ENCODE peak calls at places on chromosomes 6 and 20, in ten cellular contexts. L is NCI-H2081; T is effector memory CD8-positive, alpha-beta T cell; M is fibroblast of the conjunctiva; J is stimulated activated CD4-positive, alpha-beta T cell treated with anti-CD3 and anti-CD28 coated beads, Interleukin-2, amount 100 ng/mL, for 48 hours; C is GM06990; Y is activated CD4-positive, alpha-beta T cell treated with anti-CD3 and anti-CD28 coated beads for 36 hours; G is HCEC 1CT; W is NCI-H1105; X is head of caudate nucleus. D is an unnamed sample.

GRCh38 chr6:145199961-145200360 is 535.4 kb downstream of the EPM2A start:
- DNase-seq in Y (no peak), M (peak; percentile 0), C (no peak), G (peak; percentile 61), L (peak; percentile 10), X (no peak), J (no peak), W (peak; percentile 5), T (no peak), D (no peak)

GRCh38 chr6:168699631-168700315 is 258.8 kb downstream of the SMOC2 start:
- DNase-seq in J (no peak), L (peak; percentile 58), X (peak; percentile 73), C (no peak), G (no peak), T (no peak), W (peak; percentile 60), Y (no peak), M (peak; percentile 32), D (peak; percentile 78)

GRCh38 chr20:9294081-9294480 is 220.3 kb upstream of the LAMP5 start:
- DNase-seq in M (no peak), L (no peak), X (no peak), W (no peak), J (no peak), T (no peak), G (peak; percentile 67), C (no peak), Y (no peak), D (no peak)

GRCh38 chr6:13762648-13763441 is 51.2 kb upstream of the RANBP9 start:
- DNase-seq in J (no peak), C (no peak), T (no peak), W (no peak), X (peak; percentile 65), G (peak; percentile 64), Y (peak; percentile 52), M (peak; percentile 90), L (no peak), D (peak; percentile 30)

GRCh38 chr6:122075084-122075760 is 324.2 kb upstream of the HSF2 start:
- DNase-seq in G (no peak), X (no peak), W (no peak), J (no peak), L (no peak), C (no peak), Y (no peak), T (no peak), M (no peak), D (no peak)

GRCh38 chr6:143335865-143336264 is 114.6 kb downstream of the ADAT2 start:
- DNase-seq in L (no peak), T (no peak), M (no peak), Y (no peak), W (no peak), X (no peak), C (no peak), J (no peak), G (no peak), D (no peak)

GRCh38 chr20:61929971-61930666 is 135.6 kb downstream of the TAF4 start:
- DNase-seq in J (no peak), L (no peak), X (no peak), M (no peak), W (no peak), G (no peak), Y (no peak), C (no peak), T (no peak), D (no peak)

GRCh38 chr6:35025241-35026188 is 115.6 kb downstream of the TCP11 start:
- DNase-seq in M (no peak), L (no peak), Y (no peak), W (no peak), X (no peak), G (no peak), T (no peak), J (no peak), C (no peak), D (no peak)

GRCh38 chr6:150299873-150300485 is 68.8 kb upstream of the IYD start:
- DNase-seq in C (no peak), T (no peak), J (no peak), W (no peak), X (no peak), M (no peak), Y (no peak), G (no peak), L (no peak), D (no peak)

GRCh38 chr6:138242987-138243592 is 24.8 kb upstream of the PBOV1 start:
- DNase-seq in M (no peak), L (peak; percentile 53), W (no peak), J (no peak), G (no peak), C (no peak), X (no peak), T (no peak), Y (no peak), D (no peak)

GRCh38 chr20:45111799-45112471 is 3.0 kb downstream of the WFDC5 start:
- DNase-seq in L (peak; percentile 10), G (no peak), J (no peak), T (no peak), C (no peak), M (no peak), W (no peak), X (no peak), Y (peak; percentile 59), D (peak; percentile 14)

GRCh38 chr20:2602746-2603145 is 49.7 kb upstream of the NOP56 start:
- DNase-seq in X (no peak), Y (no peak), C (no peak), M (no peak), J (no peak), G (no peak), T (no peak), L (no peak), W (no peak), D (no peak)

GRCh38 chr20:62940875-62941274 is 2.9 kb downstream of the GID8 start:
- DNase-seq in J (no peak), L (no peak), X (no peak), M (no peak), W (no peak), T (no peak), G (no peak), C (no peak), Y (no peak), D (no peak)

GRCh38 chr6:85482206-85483040 is 32.5 kb downstream of the NT5E start:
- DNase-seq in M (no peak), G (peak; percentile 37), W (no peak), C (no peak), X (no peak), Y (no peak), T (no peak), J (no peak), L (no peak), D (no peak)

GRCh38 chr6:128415387-128415786 is 105.0 kb downstream of the PTPRK start:
- DNase-seq in Y (no peak), G (no peak), X (no peak), T (no peak), L (peak; percentile 7), C (no peak), M (no peak), W (no peak), J (no peak), D (peak; percentile 56)

GRCh38 chr6:155120034-155120433 is 124.9 kb downstream of the TIAM2 start:
- DNase-seq in G (no peak), W (no peak), J (no peak), T (no peak), L (no peak), Y (no peak), C (no peak), X (no peak), M (no peak), D (no peak)

GRCh38 chr20:4295226-4295625 is 279.9 kb upstream of the RNF24 start:
- DNase-seq in J (no peak), L (no peak), T (no peak), C (no peak), X (no peak), W (no peak), M (no peak), Y (no peak), G (no peak), D (no peak)

GRCh38 chr6:113306552-113307145 is 550.5 kb upstream of the MARCKS start:
- DNase-seq in M (no peak), T (no peak), Y (peak; percentile 73), W (peak; percentile 6), X (peak; percentile 61), J (peak; percentile 36), G (peak; percentile 10), L (peak; percentile 21), C (peak; percentile 26), D (no peak)

GRCh38 chr20:11083841-11084240 is 410.0 kb upstream of the JAG1 start:
- DNase-seq in L (no peak), W (no peak), G (no peak), X (no peak), M (no peak), T (no peak), J (no peak), Y (no peak), C (no peak), D (no peak)

GRCh38 chr6:143176090-143177021 is 115.7 kb downstream of the AIG1 start:
- DNase-seq in C (no peak), T (no peak), X (no peak), Y (peak; percentile 12), W (no peak), L (no peak), M (peak; percentile 82), G (no peak), J (no peak), D (no peak)

GRCh38 chr6:107600936-107601335 is 111.0 kb downstream of the SOBP start:
- DNase-seq in J (no peak), Y (no peak), M (peak; percentile 16), C (no peak), G (no peak), L (no peak), W (no peak), X (no peak), T (no peak), D (no peak)